ENCODE peak calls at places on chromosomes 5 and 9, in seven cellular contexts. K, R, P, B, F, H and C are unnamed samples.
A peak's percentile ranks its signal among the peaks of the same experiment; 100 is the strongest.

GRCh38 chr9:107246259-107247254 is 36.5 kb upstream of the RAD23B start:
- DNase-seq in B (peak; percentile 13), R (no peak), F (no peak), H (no peak), K (no peak), P (peak; percentile 73), C (peak; percentile 26)

GRCh38 chr9:123062306-123063171 is 29.1 kb downstream of the GPR21 start:
- DNase-seq in F (no peak), B (no peak), H (no peak), K (no peak), P (no peak), R (no peak), C (peak; percentile 39)

GRCh38 chr9:129834489-129835127 is 467 bp downstream of the C9orf78 start:
- DNase-seq in R (no peak), P (no peak), F (no peak), H (no peak), B (no peak), K (no peak), C (peak; percentile 65)

GRCh38 chr5:92421937-92422336 is 1038.8 kb upstream of the ARRDC3 start:
- DNase-seq in P (peak; percentile 47), K (no peak), H (peak; percentile 26), R (no peak), F (no peak), B (no peak), C (no peak)

GRCh38 chr5:173659423-173659822 is 43.0 kb upstream of the BOD1 start:
- DNase-seq in P (no peak), K (no peak), R (no peak), H (no peak), F (no peak), B (no peak), C (no peak)

GRCh38 chr9:137240321-137240840 is 706 bp upstream of the TUBB4B start:
- DNase-seq in H (peak; percentile 74), R (peak; percentile 75), B (peak; percentile 61), K (no peak), P (no peak), F (peak; percentile 91), C (peak; percentile 92)

GRCh38 chr5:72281764-72282499 is 38.1 kb downstream of the MRPS27 start:
- DNase-seq in P (peak; percentile 77), R (peak; percentile 39), K (no peak), H (peak; percentile 97), B (peak; percentile 91), F (peak; percentile 96), C (peak; percentile 80)

GRCh38 chr5:120419110-120419509 is 45.0 kb upstream of the PRR16 start:
- DNase-seq in K (no peak), R (no peak), P (peak; percentile 2), B (no peak), H (no peak), F (no peak), C (no peak)

GRCh38 chr5:4212071-4212739 is 616.6 kb downstream of the IRX1 start:
- DNase-seq in R (no peak), F (no peak), B (no peak), H (no peak), K (no peak), P (peak; percentile 53), C (no peak)

GRCh38 chr9:88821033-88821748 is 170.1 kb upstream of the S1PR3 start:
- DNase-seq in K (no peak), R (no peak), F (no peak), B (no peak), H (no peak), P (no peak), C (no peak)

GRCh38 chr5:136188859-136189258 is 4.1 kb downstream of the SMIM32 start:
- DNase-seq in P (no peak), H (no peak), B (no peak), F (no peak), R (no peak), K (no peak), C (no peak)

GRCh38 chr5:66066826-66067225 is 77.3 kb upstream of the SREK1 start:
- DNase-seq in B (no peak), R (no peak), K (no peak), F (no peak), P (no peak), H (no peak), C (no peak)

GRCh38 chr5:150734579-150735384 is 24.0 kb downstream of the DCTN4 start:
- DNase-seq in K (no peak), H (no peak), F (no peak), P (peak; percentile 51), R (no peak), B (no peak), C (no peak)

GRCh38 chr9:105313238-105313637 is 68.8 kb downstream of the SLC44A1 start:
- DNase-seq in H (no peak), K (no peak), B (no peak), P (no peak), R (no peak), F (no peak), C (no peak)

GRCh38 chr5:2187156-2187555 is 304.4 kb upstream of the IRX4 start:
- DNase-seq in R (no peak), H (no peak), K (no peak), B (no peak), P (no peak), F (no peak), C (no peak)

GRCh38 chr5:135139397-135140134 is 105.5 kb upstream of the PITX1 start:
- DNase-seq in K (no peak), P (no peak), F (peak; percentile 94), H (peak; percentile 89), B (peak; percentile 96), R (no peak), C (peak; percentile 90)

GRCh38 chr9:23581936-23582335 is 244.1 kb downstream of the ELAVL2 start:
- DNase-seq in R (no peak), P (no peak), F (no peak), H (no peak), K (no peak), B (no peak), C (no peak)

GRCh38 chr5:135328128-135328687 is 70.8 kb downstream of the MACROH2A1 start:
- DNase-seq in H (no peak), P (no peak), B (no peak), K (no peak), R (no peak), F (no peak), C (no peak)

GRCh38 chr5:111254613-111255012 is 30.4 kb downstream of the CAMK4 start:
- DNase-seq in B (peak; percentile 40), P (no peak), H (peak; percentile 23), F (peak; percentile 4), K (no peak), R (no peak), C (peak; percentile 19)
- H3K9ac ChIP-seq in B (no peak overlapping the region), P (no peak overlapping the region), H (no peak overlapping the region), F (no peak overlapping the region), K (no peak overlapping the region), R (no peak overlapping the region), C (no peak overlapping the region)

GRCh38 chr5:116814656-116815055 is 240.0 kb upstream of the SEMA6A start:
- DNase-seq in H (no peak), P (peak; percentile 30), K (no peak), B (no peak), R (no peak), F (no peak), C (no peak)

GRCh38 chr5:116813906-116814305 is 239.3 kb upstream of the SEMA6A start:
- DNase-seq in F (no peak), R (no peak), P (no peak), K (no peak), B (no peak), H (no peak), C (no peak)

GRCh38 chr5:116810937-116811336 is 236.3 kb upstream of the SEMA6A start:
- DNase-seq in B (no peak), R (no peak), P (peak; percentile 61), H (no peak), K (no peak), F (no peak), C (no peak)

DNA sequence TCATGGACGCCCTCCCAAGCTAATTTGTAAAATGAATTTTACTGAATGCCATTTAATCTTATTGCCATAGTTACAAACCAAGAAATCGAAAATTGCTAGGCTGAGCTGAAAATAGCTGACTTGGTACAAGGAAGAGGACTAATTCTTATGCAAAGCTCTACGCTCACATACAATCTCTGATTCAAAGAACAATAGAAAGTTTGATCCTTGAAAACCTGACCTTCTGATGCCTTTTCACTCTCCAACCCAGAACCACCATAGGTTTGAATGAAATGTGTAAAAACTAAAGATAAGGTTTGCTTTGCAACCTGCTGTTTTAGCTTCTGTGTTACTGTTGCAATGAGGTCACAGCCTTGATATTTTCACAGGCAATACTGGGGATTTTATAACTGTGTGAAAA is 240.5 kb upstream of the SEMA6A start:
- DNase-seq in K (no peak), F (no peak), R (no peak), H (no peak), B (no peak), P (peak; percentile 67), C (no peak)
- H3K9ac ChIP-seq in K (no peak overlapping the region), F (no peak overlapping the region), R (no peak overlapping the region), H (no peak overlapping the region), B (no peak overlapping the region), P (no peak overlapping the region), C (no peak overlapping the region)

GRCh38 chr9:114386886-114387677 is 700 bp downstream of the AKNA start:
- DNase-seq in R (no peak), B (peak; percentile 17), F (peak; percentile 52), H (peak; percentile 34), P (no peak), K (no peak), C (peak; percentile 65)
- H3K9ac ChIP-seq in R (peak overlapping the region; percentile 71), B (peak overlapping the region; percentile 83), F (peak overlapping the region; percentile 94), H (peak overlapping the region; percentile 67), P (peak overlapping the region; percentile 59), K (peak overlapping the region; percentile 75), C (peak overlapping the region; percentile 85)

GRCh38 chr5:74660146-74660545 is 19.6 kb upstream of the ENC1 start:
- DNase-seq in R (no peak), K (no peak), F (no peak), P (no peak), H (no peak), B (peak; percentile 35), C (peak; percentile 61)

GRCh38 chr5:74657165-74657564 is 16.6 kb upstream of the ENC1 start:
- DNase-seq in F (no peak), B (no peak), K (no peak), H (no peak), P (no peak), R (no peak), C (no peak)

GRCh38 chr5:74659172-74659571 is 18.6 kb upstream of the ENC1 start:
- DNase-seq in R (no peak), K (no peak), P (no peak), B (no peak), F (no peak), H (no peak), C (no peak)

GRCh38 chr5:74665246-74665645 is 19.8 kb upstream of the HEXB start:
- DNase-seq in K (no peak), P (no peak), B (no peak), F (peak; percentile 47), R (no peak), H (peak; percentile 28), C (no peak)

DNA sequence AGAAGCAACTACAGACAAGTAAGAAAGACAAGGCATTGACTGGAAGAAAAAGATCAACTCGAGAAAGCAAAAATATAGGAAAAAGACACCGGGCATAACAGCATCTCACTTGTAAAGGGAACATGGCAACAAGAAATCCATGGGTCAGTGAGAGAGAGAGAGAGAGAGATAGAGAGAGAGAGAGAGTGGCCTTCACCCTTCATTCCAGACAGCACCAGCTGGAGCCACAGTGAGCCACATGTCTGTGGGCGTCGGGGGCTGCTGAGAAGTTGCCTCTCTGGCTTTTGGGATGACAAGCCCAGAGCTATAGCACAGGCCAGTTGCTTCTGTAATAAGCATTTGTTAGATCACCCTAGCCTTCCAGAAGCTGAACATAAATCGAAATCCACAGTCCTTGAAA is 20.3 kb upstream of the ENC1 start:
- DNase-seq in B (no peak), K (no peak), H (no peak), R (no peak), P (no peak), F (no peak), C (no peak)
- H3K9ac ChIP-seq in B (no peak overlapping the region), K (no peak overlapping the region), H (no peak overlapping the region), R (no peak overlapping the region), P (no peak overlapping the region), F (no peak overlapping the region), C (no peak overlapping the region)